ENCODE peak calls at places on chromosomes 4 and X, in six cellular contexts. U is brain microvascular endothelial cell, O is AG04450, V is sigmoid colon, Y is uterus, X is heart left ventricle. J is an unnamed sample.
A peak's percentile ranks its signal among the peaks of the same experiment; 100 is the strongest.

GRCh38 chrX:151694661-151695582 is at the start of gene PRRG3:
- DNase-seq in U (no peak), O (no peak), V (no peak), Y (no peak), X (no peak), J (no peak)

GRCh38 chr4:103075435-103075893 is 1.1 kb downstream of the SLC9B2 start:
- DNase-seq in U (no peak), O (no peak), V (no peak), Y (no peak), X (no peak), J (no peak)

GRCh38 chr4:89598602-89599001 is 238.4 kb downstream of the SNCA start:
- DNase-seq in U (no peak), O (peak; percentile 1), V (no peak), Y (no peak), X (no peak), J (no peak)

GRCh38 chr4:42845586-42845985 is 46.9 kb upstream of the GRXCR1 start:
- DNase-seq in U (no peak), O (no peak), V (no peak), Y (no peak), X (no peak), J (no peak)

GRCh38 chr4:121439669-121440068 is 58.9 kb upstream of the QRFPR start:
- DNase-seq in U (no peak), O (no peak), V (no peak), Y (no peak), X (no peak), J (no peak)

GRCh38 chr4:18664051-18664450 is 642.5 kb upstream of the LCORL start:
- DNase-seq in U (no peak), O (no peak), V (no peak), Y (no peak), X (no peak), J (no peak)

GRCh38 chr4:109803924-109804571 is 2.2 kb upstream of the CFI start:
- DNase-seq in U (peak; percentile 36), O (no peak), V (no peak), Y (no peak), X (no peak), J (no peak)

GRCh38 chr4:6497796-6498195 is 25.4 kb upstream of the PPP2R2C start:
- DNase-seq in U (no peak), O (no peak), V (no peak), Y (no peak), X (no peak), J (no peak)

GRCh38 chr4:70877539-70877938 is 24.6 kb upstream of the MOB1B start:
- DNase-seq in U (no peak), O (no peak), V (no peak), Y (no peak), X (no peak), J (no peak)

GRCh38 chrX:129759576-129760061 is 20.1 kb upstream of the SASH3 start:
- DNase-seq in U (peak; percentile 57), O (peak; percentile 51), V (no peak), Y (no peak), X (peak; percentile 50), J (no peak)

GRCh38 chrX:112941209-112941788 is 100.7 kb upstream of the AMOT start:
- DNase-seq in U (no peak), O (no peak), V (no peak), Y (no peak), X (no peak), J (no peak)

GRCh38 chr4:155972098-155972497 is 18.4 kb upstream of the CTSO start:
- DNase-seq in U (peak; percentile 45), O (no peak), V (no peak), Y (no peak), X (no peak), J (no peak)

GRCh38 chrX:108250654-108251579 is 159.3 kb downstream of the ATG4A start:
- DNase-seq in U (no peak), O (no peak), V (no peak), Y (peak; percentile 44), X (no peak), J (no peak)

GRCh38 chrX:108246304-108246954 is 154.9 kb downstream of the ATG4A start:
- DNase-seq in U (no peak), O (no peak), V (no peak), Y (no peak), X (no peak), J (no peak)

DNA sequence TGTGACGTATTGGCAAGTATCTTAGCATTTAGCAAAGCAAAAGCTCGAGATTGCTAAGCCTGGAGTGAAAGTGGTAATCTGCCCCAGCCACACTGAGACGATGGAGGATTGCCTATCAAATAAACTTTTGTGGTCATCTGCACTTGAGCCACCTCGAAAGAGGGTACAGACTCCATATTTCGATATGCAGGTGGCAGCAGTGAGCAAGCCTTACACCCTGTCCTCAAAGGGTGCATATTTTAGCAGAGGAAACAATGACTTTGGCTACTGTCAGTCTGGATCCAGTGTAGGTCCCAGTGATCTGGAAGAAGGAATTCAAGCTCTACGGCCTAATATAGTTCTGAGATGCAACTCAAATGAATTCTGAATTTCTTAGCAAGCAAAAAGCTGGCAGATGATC is 153.9 kb downstream of the ATG4A start:
- DNase-seq in U (no peak), O (no peak), V (no peak), Y (no peak), X (no peak), J (no peak)
- TF ChIP-seq CTCF in U (no peak), O (no peak), V (no peak), Y (no peak), X (no peak), J (no peak)

GRCh38 chr4:40264995-40265909 is 68.4 kb downstream of the RHOH start:
- DNase-seq in U (peak; percentile 7), O (no peak), V (no peak), Y (peak; percentile 20), X (no peak), J (no peak)

GRCh38 chr4:40262079-40262528 is 65.3 kb downstream of the RHOH start:
- DNase-seq in U (no peak), O (no peak), V (no peak), Y (no peak), X (no peak), J (no peak)

GRCh38 chr4:40262861-40263260 is 66.0 kb downstream of the RHOH start:
- DNase-seq in U (no peak), O (no peak), V (no peak), Y (no peak), X (no peak), J (no peak)

GRCh38 chr4:40265910-40266274 is 69.1 kb downstream of the RHOH start:
- DNase-seq in U (no peak), O (no peak), V (no peak), Y (no peak), X (no peak), J (no peak)

DNA sequence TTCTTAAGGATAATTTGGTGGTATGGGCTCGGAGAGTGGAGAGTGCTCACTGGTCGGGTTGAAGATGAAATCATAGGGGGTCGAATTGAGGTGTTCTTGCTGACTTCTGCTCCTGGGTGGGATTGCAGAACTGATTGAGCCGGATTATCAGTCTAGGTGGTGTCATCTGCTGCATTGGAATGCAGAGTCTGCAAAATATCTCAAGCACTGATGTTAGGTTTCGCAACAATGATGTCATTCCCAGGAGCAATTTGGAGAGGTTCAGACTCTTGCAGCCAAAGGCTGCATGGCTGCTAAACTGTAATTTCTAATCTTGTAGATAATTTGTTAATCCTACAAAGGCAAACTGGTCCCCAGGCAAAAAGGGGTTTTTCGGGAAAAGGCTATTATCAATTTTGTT is 67.7 kb downstream of the RHOH start:
- DNase-seq in U (peak; percentile 37), O (no peak), V (no peak), Y (no peak), X (no peak), J (no peak)
- H3K27ac ChIP-seq in U (no peak overlapping the region), O (no peak overlapping the region), V (no peak overlapping the region), Y (no peak overlapping the region), X (no peak overlapping the region), J (no peak overlapping the region)

GRCh38 chr4:98828801-98829200 is 100.1 kb downstream of the EIF4E start:
- DNase-seq in U (no peak), O (no peak), V (no peak), Y (no peak), X (no peak), J (no peak)
- TF ChIP-seq CTCF in U (peak; percentile 55), O (peak; percentile 8), V (no peak), Y (no peak), X (no peak), J (no peak)

DNA sequence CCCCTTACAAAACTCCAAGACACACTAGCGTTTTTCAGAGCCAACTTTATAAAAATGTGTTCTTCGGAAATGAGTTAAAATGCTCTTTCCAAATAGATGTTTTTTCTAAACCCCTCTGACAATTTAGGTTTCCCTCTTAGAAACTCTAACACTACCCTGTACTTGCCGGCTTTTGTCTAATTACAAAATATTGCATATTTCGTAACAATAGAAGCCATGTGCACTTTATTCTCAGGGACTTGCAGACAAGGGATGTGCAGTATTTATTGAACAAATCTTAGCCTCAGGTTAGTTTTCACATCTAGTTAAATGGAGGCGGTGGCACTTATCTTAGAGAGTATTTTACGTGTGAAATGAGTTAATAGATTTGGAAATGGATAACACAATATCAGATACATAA is 547 bp upstream of the PABPC4L start:
- DNase-seq in U (no peak), O (no peak), V (no peak), Y (no peak), X (no peak), J (no peak)
- H3K27ac ChIP-seq in U (no peak overlapping the region), O (no peak overlapping the region), V (peak overlapping the region; percentile 67), Y (peak overlapping the region; percentile 73), X (no peak overlapping the region), J (no peak overlapping the region)